ENCODE peak calls at places on chromosomes 12 and 14, in nine cellular contexts. One of them, this sample, is unnamed.

GRCh38 chr12:132506730-132507538 is 17.0 kb downstream of the FBRSL1 start:
- DNase-seq in ovary: peak; percentile 72
- DNase-seq in astrocyte: peak; percentile 38
- DNase-seq in aorta: peak; percentile 91
- DNase-seq in IMR-90: peak; percentile 77
- DNase-seq in stomach: peak; percentile 76
- DNase-seq in neuronal stem cell: no peak
- DNase-seq in heart left ventricle: peak; percentile 91
- DNase-seq in A549: no peak
- DNase-seq in this sample: peak; percentile 90

GRCh38 chr12:84660139-84660538 is 252.5 kb downstream of the SLC6A15 start:
- DNase-seq in ovary: no peak
- DNase-seq in astrocyte: no peak
- DNase-seq in aorta: no peak
- DNase-seq in IMR-90: no peak
- DNase-seq in stomach: no peak
- DNase-seq in neuronal stem cell: no peak
- DNase-seq in heart left ventricle: no peak
- DNase-seq in A549: no peak
- DNase-seq in this sample: no peak

GRCh38 chr12:8665729-8666128 is 3.1 kb upstream of the MFAP5 start:
- DNase-seq in ovary: no peak
- DNase-seq in astrocyte: no peak
- DNase-seq in aorta: no peak
- DNase-seq in IMR-90: no peak
- DNase-seq in stomach: no peak
- DNase-seq in neuronal stem cell: no peak
- DNase-seq in heart left ventricle: no peak
- DNase-seq in A549: no peak
- DNase-seq in this sample: no peak

GRCh38 chr12:14768823-14769405 is 34.4 kb downstream of the WBP11 start:
- DNase-seq in ovary: peak; percentile 34
- DNase-seq in astrocyte: no peak
- DNase-seq in aorta: no peak
- DNase-seq in IMR-90: peak; percentile 44
- DNase-seq in stomach: peak; percentile 33
- DNase-seq in neuronal stem cell: no peak
- DNase-seq in heart left ventricle: no peak
- DNase-seq in A549: no peak
- DNase-seq in this sample: no peak

GRCh38 chr12:53696655-53697321 is 20.9 kb upstream of the ATP5MC2 start:
- DNase-seq in ovary: no peak
- DNase-seq in astrocyte: no peak
- DNase-seq in aorta: no peak
- DNase-seq in IMR-90: no peak
- DNase-seq in stomach: no peak
- DNase-seq in neuronal stem cell: no peak
- DNase-seq in heart left ventricle: no peak
- DNase-seq in A549: no peak
- DNase-seq in this sample: no peak

GRCh38 chr14:35155962-35156361 is 33.6 kb downstream of the PRORP start:
- DNase-seq in ovary: no peak
- DNase-seq in astrocyte: peak; percentile 42
- DNase-seq in aorta: no peak
- DNase-seq in IMR-90: peak; percentile 79
- DNase-seq in stomach: no peak
- DNase-seq in neuronal stem cell: no peak
- DNase-seq in heart left ventricle: no peak
- DNase-seq in A549: no peak
- DNase-seq in this sample: no peak

GRCh38 chr12:111942557-111942956 is 70.4 kb downstream of the TMEM116 start:
- DNase-seq in ovary: no peak
- DNase-seq in astrocyte: peak; percentile 75
- DNase-seq in aorta: no peak
- DNase-seq in IMR-90: peak; percentile 94
- DNase-seq in stomach: peak; percentile 27
- DNase-seq in neuronal stem cell: no peak
- DNase-seq in heart left ventricle: no peak
- DNase-seq in A549: no peak
- DNase-seq in this sample: no peak

GRCh38 chr12:104304261-104305004 is 894 bp downstream of the EID3 start:
- DNase-seq in ovary: no peak
- DNase-seq in astrocyte: no peak
- DNase-seq in aorta: no peak
- DNase-seq in IMR-90: no peak
- DNase-seq in stomach: no peak
- DNase-seq in neuronal stem cell: no peak
- DNase-seq in heart left ventricle: no peak
- DNase-seq in A549: no peak
- DNase-seq in this sample: no peak

GRCh38 chr12:49902399-49903350 is 1.0 kb downstream of the FAIM2 start:
- DNase-seq in ovary: no peak
- DNase-seq in astrocyte: no peak
- DNase-seq in aorta: peak; percentile 45
- DNase-seq in IMR-90: no peak
- DNase-seq in stomach: no peak
- DNase-seq in neuronal stem cell: peak; percentile 47
- DNase-seq in heart left ventricle: no peak
- DNase-seq in A549: no peak
- DNase-seq in this sample: no peak

GRCh38 chr14:36591482-36591881 is 9.1 kb upstream of the NKX2-8 start:
- DNase-seq in ovary: no peak
- DNase-seq in astrocyte: no peak
- DNase-seq in aorta: no peak
- DNase-seq in IMR-90: no peak
- DNase-seq in stomach: no peak
- DNase-seq in neuronal stem cell: no peak
- DNase-seq in heart left ventricle: no peak
- DNase-seq in A549: no peak
- DNase-seq in this sample: no peak

GRCh38 chr12:95051241-95051640 is 22.2 kb downstream of the NR2C1 start:
- DNase-seq in ovary: no peak
- DNase-seq in astrocyte: peak; percentile 41
- DNase-seq in aorta: no peak
- DNase-seq in IMR-90: peak; percentile 7
- DNase-seq in stomach: no peak
- DNase-seq in neuronal stem cell: no peak
- DNase-seq in heart left ventricle: no peak
- DNase-seq in A549: no peak
- DNase-seq in this sample: no peak

GRCh38 chr12:75481774-75482173 is 1.2 kb downstream of the GLIPR1 start:
- DNase-seq in ovary: no peak
- DNase-seq in astrocyte: peak; percentile 71
- DNase-seq in aorta: no peak
- DNase-seq in IMR-90: peak; percentile 79
- DNase-seq in stomach: no peak
- DNase-seq in neuronal stem cell: no peak
- DNase-seq in heart left ventricle: no peak
- DNase-seq in A549: no peak
- DNase-seq in this sample: no peak

GRCh38 chr14:104680806-104681688 is 8.4 kb upstream of the INF2 start:
- DNase-seq in ovary: peak; percentile 31
- DNase-seq in astrocyte: peak; percentile 80
- DNase-seq in aorta: no peak
- DNase-seq in IMR-90: peak; percentile 85
- DNase-seq in stomach: peak; percentile 87
- DNase-seq in neuronal stem cell: no peak
- DNase-seq in heart left ventricle: peak; percentile 46
- DNase-seq in A549: peak; percentile 87
- DNase-seq in this sample: peak; percentile 49

GRCh38 chr12:55067701-55068100 is 47.9 kb downstream of the NEUROD4 start:
- DNase-seq in ovary: no peak
- DNase-seq in astrocyte: no peak
- DNase-seq in aorta: no peak
- DNase-seq in IMR-90: no peak
- DNase-seq in stomach: no peak
- DNase-seq in neuronal stem cell: no peak
- DNase-seq in heart left ventricle: no peak
- DNase-seq in A549: no peak
- DNase-seq in this sample: no peak

GRCh38 chr12:57133013-57133569 is 4.8 kb downstream of the LRP1 start:
- DNase-seq in ovary: no peak
- DNase-seq in astrocyte: peak; percentile 61
- DNase-seq in aorta: no peak
- DNase-seq in IMR-90: peak; percentile 55
- DNase-seq in stomach: no peak
- DNase-seq in neuronal stem cell: no peak
- DNase-seq in heart left ventricle: no peak
- DNase-seq in A549: no peak
- DNase-seq in this sample: no peak

GRCh38 chr14:22854963-22855724 is 16.4 kb upstream of the LRP10 start:
- DNase-seq in ovary: no peak
- DNase-seq in astrocyte: no peak
- DNase-seq in aorta: no peak
- DNase-seq in IMR-90: no peak
- DNase-seq in stomach: no peak
- DNase-seq in neuronal stem cell: no peak
- DNase-seq in heart left ventricle: no peak
- DNase-seq in A549: no peak
- DNase-seq in this sample: no peak

GRCh38 chr12:64395739-64396138 is 5.2 kb upstream of the C12orf56 start:
- DNase-seq in ovary: no peak
- DNase-seq in astrocyte: no peak
- DNase-seq in aorta: no peak
- DNase-seq in IMR-90: peak; percentile 13
- DNase-seq in stomach: no peak
- DNase-seq in neuronal stem cell: no peak
- DNase-seq in heart left ventricle: no peak
- DNase-seq in A549: no peak
- DNase-seq in this sample: no peak

GRCh38 chr14:23895480-23895879 is 58.1 kb upstream of the DHRS4 start:
- DNase-seq in ovary: no peak
- DNase-seq in astrocyte: no peak
- DNase-seq in aorta: no peak
- DNase-seq in IMR-90: no peak
- DNase-seq in stomach: no peak
- DNase-seq in neuronal stem cell: no peak
- DNase-seq in heart left ventricle: no peak
- DNase-seq in A549: no peak
- DNase-seq in this sample: no peak

GRCh38 chr12:113820842-113821241 is 145.3 kb downstream of the RBM19 start:
- DNase-seq in ovary: no peak
- DNase-seq in astrocyte: no peak
- DNase-seq in aorta: no peak
- DNase-seq in IMR-90: no peak
- DNase-seq in stomach: no peak
- DNase-seq in neuronal stem cell: no peak
- DNase-seq in heart left ventricle: no peak
- DNase-seq in A549: no peak
- DNase-seq in this sample: no peak

GRCh38 chr14:61197416-61197815 is 83.7 kb downstream of the TMEM30B start:
- DNase-seq in ovary: no peak
- DNase-seq in astrocyte: no peak
- DNase-seq in aorta: no peak
- DNase-seq in IMR-90: no peak
- DNase-seq in stomach: no peak
- DNase-seq in neuronal stem cell: no peak
- DNase-seq in heart left ventricle: no peak
- DNase-seq in A549: no peak
- DNase-seq in this sample: no peak

GRCh38 chr12:93702707-93703305 is 25.6 kb downstream of the CRADD start:
- DNase-seq in ovary: no peak
- DNase-seq in astrocyte: peak; percentile 8
- DNase-seq in aorta: no peak
- DNase-seq in IMR-90: no peak
- DNase-seq in stomach: no peak
- DNase-seq in neuronal stem cell: no peak
- DNase-seq in heart left ventricle: no peak
- DNase-seq in A549: no peak
- DNase-seq in this sample: no peak
- H3K27ac ChIP-seq in ovary: no peak overlapping the region
- H3K27ac ChIP-seq in astrocyte: no peak overlapping the region
- H3K27ac ChIP-seq in aorta: no peak overlapping the region
- H3K27ac ChIP-seq in IMR-90: no peak overlapping the region
- H3K27ac ChIP-seq in stomach: no peak overlapping the region
- H3K27ac ChIP-seq in neuronal stem cell: no peak overlapping the region
- H3K27ac ChIP-seq in heart left ventricle: no peak overlapping the region
- H3K27ac ChIP-seq in A549: peak overlapping the region; percentile 67
- H3K27ac ChIP-seq in this sample: peak overlapping the region; percentile 41

DNA sequence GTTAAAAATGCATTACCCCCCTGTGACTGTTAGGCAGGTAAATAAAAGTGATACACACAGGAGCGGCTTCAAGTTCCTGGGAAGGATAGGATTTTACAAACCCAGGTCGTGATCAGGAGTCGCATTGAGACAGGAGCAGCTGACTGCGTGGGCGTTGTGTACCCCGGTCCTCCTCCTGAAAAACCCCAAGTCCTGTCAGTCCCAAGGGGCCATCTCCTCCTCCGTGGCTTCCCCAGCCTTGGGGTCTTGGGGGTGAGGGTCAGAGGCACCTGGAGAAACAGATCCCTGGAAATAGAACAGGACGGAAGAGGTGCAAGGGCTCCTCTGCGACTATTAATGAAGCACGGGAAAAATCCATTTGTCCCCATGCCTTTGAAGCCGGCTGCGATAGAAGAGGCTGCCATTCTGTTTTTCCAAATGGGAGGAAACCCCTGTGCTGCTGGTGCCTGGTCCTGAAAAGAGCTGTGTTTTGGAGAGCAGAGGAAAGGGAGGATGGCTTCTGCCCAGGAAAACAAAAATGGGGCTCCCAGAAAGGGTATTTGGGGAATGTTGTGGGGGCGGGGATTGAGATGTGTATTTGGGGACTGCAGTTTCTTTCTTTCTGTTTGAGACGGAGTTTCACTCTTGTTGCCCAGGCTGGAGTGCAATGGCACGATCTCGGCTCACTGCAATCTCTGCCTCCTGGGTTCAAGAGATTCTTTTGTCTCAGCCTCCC is 143.1 kb downstream of the ZNF664 start:
- DNase-seq in ovary: no peak
- DNase-seq in astrocyte: no peak
- DNase-seq in aorta: no peak
- DNase-seq in IMR-90: no peak
- DNase-seq in stomach: no peak
- DNase-seq in neuronal stem cell: no peak
- DNase-seq in heart left ventricle: no peak
- DNase-seq in A549: no peak
- DNase-seq in this sample: no peak
- H3K4me1 ChIP-seq in ovary: no peaks in the 10 kb centered on the region
- H3K4me1 ChIP-seq in astrocyte: no peaks in the 10 kb centered on the region
- H3K4me1 ChIP-seq in aorta: no peaks in the 10 kb centered on the region
- H3K4me1 ChIP-seq in IMR-90: no peaks in the 10 kb centered on the region
- H3K4me1 ChIP-seq in stomach: no peaks in the 10 kb centered on the region
- H3K4me1 ChIP-seq in neuronal stem cell: peaks cover 9% of the 10 kb centered on the region
- H3K4me1 ChIP-seq in heart left ventricle: no peaks in the 10 kb centered on the region
- H3K4me1 ChIP-seq in A549: no peaks in the 10 kb centered on the region
- H3K4me1 ChIP-seq in this sample: no peaks in the 10 kb centered on the region

GRCh38 chr12:5433840-5434646 is 2.1 kb downstream of the NTF3 start:
- DNase-seq in ovary: no peak
- DNase-seq in astrocyte: no peak
- DNase-seq in aorta: no peak
- DNase-seq in IMR-90: no peak
- DNase-seq in stomach: no peak
- DNase-seq in neuronal stem cell: peak; percentile 12
- DNase-seq in heart left ventricle: no peak
- DNase-seq in A549: no peak
- DNase-seq in this sample: no peak
- H3K27ac ChIP-seq in ovary: no peak overlapping the region
- H3K27ac ChIP-seq in astrocyte: no peak overlapping the region
- H3K27ac ChIP-seq in aorta: peak overlapping the region; percentile 36
- H3K27ac ChIP-seq in IMR-90: peak overlapping the region; percentile 20
- H3K27ac ChIP-seq in stomach: peak overlapping the region; percentile 75
- H3K27ac ChIP-seq in neuronal stem cell: no peak overlapping the region
- H3K27ac ChIP-seq in heart left ventricle: no peak overlapping the region
- H3K27ac ChIP-seq in A549: no peak overlapping the region
- H3K27ac ChIP-seq in this sample: peak overlapping the region; percentile 63

GRCh38 chr14:93055651-93056115 is 60.0 kb downstream of the ITPK1 start:
- DNase-seq in ovary: no peak
- DNase-seq in astrocyte: no peak
- DNase-seq in aorta: no peak
- DNase-seq in IMR-90: no peak
- DNase-seq in stomach: peak; percentile 51
- DNase-seq in neuronal stem cell: no peak
- DNase-seq in heart left ventricle: no peak
- DNase-seq in A549: no peak
- DNase-seq in this sample: no peak
- H3K4me1 ChIP-seq in ovary: peaks cover 12% of the 10 kb centered on the region
- H3K4me1 ChIP-seq in astrocyte: no peaks in the 10 kb centered on the region
- H3K4me1 ChIP-seq in aorta: peaks cover 2% of the 10 kb centered on the region
- H3K4me1 ChIP-seq in IMR-90: peaks cover 13% of the 10 kb centered on the region
- H3K4me1 ChIP-seq in stomach: peaks cover 48% of the 10 kb centered on the region
- H3K4me1 ChIP-seq in neuronal stem cell: peaks cover 16% of the 10 kb centered on the region
- H3K4me1 ChIP-seq in heart left ventricle: peaks cover 51% of the 10 kb centered on the region
- H3K4me1 ChIP-seq in A549: peaks cover 51% of the 10 kb centered on the region
- H3K4me1 ChIP-seq in this sample: peaks cover 55% of the 10 kb centered on the region

This sample was measured in left ventricle myocardium inferior.